ENCODE peak calls at places on chromosomes 12 and 14, in eight cellular contexts. I is posterior cingulate gyrus; D is heart left ventricle; J is Caki2; B is tibial artery; M is GM03348; P is memory B cell; X is stimulated activated CD4-positive, alpha-beta T cell treated with anti-CD3 and anti-CD28 coated beads, Interleukin-15, amount 100 ng/mL, for 24 hours. V is an unnamed sample.

GRCh38 chr12:108255203-108255602 is 83.9 kb downstream of the CMKLR1 start:
- DNase-seq in I (no peak), D (no peak), J (no peak), B (no peak), M (no peak), P (no peak), X (no peak), V (no peak)

GRCh38 chr14:97453991-97454390 is 656.8 kb downstream of the VRK1 start:
- DNase-seq in I (no peak), D (no peak), J (no peak), B (no peak), M (no peak), P (no peak), X (no peak), V (no peak)

GRCh38 chr12:28640519-28640918 is 450.3 kb downstream of the CCDC91 start:
- DNase-seq in I (no peak), D (no peak), J (no peak), B (no peak), M (no peak), P (no peak), X (no peak), V (no peak)

GRCh38 chr12:21117995-21118394 is 13.0 kb upstream of the SLCO1B1 start:
- DNase-seq in I (no peak), D (no peak), J (no peak), B (no peak), M (no peak), P (no peak), X (no peak), V (no peak)

GRCh38 chr12:101875112-101875961 is 2.0 kb upstream of the DRAM1 start:
- DNase-seq in I (no peak), D (no peak), J (peak), B (no peak), M (no peak), P (no peak), X (no peak), V (peak)

GRCh38 chr12:57110189-57111045 is 745 bp downstream of the STAT6 start:
- DNase-seq in I (no peak), D (peak), J (peak), B (peak), M (peak), P (peak), X (peak), V (peak)

GRCh38 chr14:106530423-106531107 is 1004.2 kb downstream of the TMEM121 start:
- DNase-seq in I (no peak), D (no peak), J (no peak), B (no peak), M (no peak), P (peak), X (peak), V (no peak)

GRCh38 chr12:47504775-47505446 is 200.9 kb downstream of the RPAP3 start:
- DNase-seq in I (peak), D (no peak), J (no peak), B (no peak), M (peak), P (no peak), X (no peak), V (peak)

GRCh38 chr12:68613209-68613904 is 2.7 kb downstream of the RAP1B start:
- DNase-seq in I (no peak), D (no peak), J (peak), B (no peak), M (no peak), P (no peak), X (peak), V (no peak)

GRCh38 chr12:70985850-70986249 is 65.3 kb upstream of the PTPRR start:
- DNase-seq in I (no peak), D (no peak), J (no peak), B (no peak), M (peak), P (no peak), X (no peak), V (peak)

GRCh38 chr12:40647651-40648050 is 44.6 kb upstream of the CNTN1 start:
- DNase-seq in I (no peak), D (no peak), J (no peak), B (no peak), M (no peak), P (no peak), X (no peak), V (no peak)

GRCh38 chr12:131616316-131617098 is 94.4 kb upstream of the SFSWAP start:
- DNase-seq in I (peak), D (no peak), J (no peak), B (no peak), M (no peak), P (no peak), X (no peak), V (no peak)

GRCh38 chr12:51383281-51383905 is 7.8 kb downstream of the GALNT6 start:
- DNase-seq in I (no peak), D (no peak), J (no peak), B (no peak), M (no peak), P (no peak), X (no peak), V (no peak)

GRCh38 chr14:66600416-66600815 is 92.5 kb downstream of the GPHN start:
- DNase-seq in I (no peak), D (no peak), J (no peak), B (no peak), M (no peak), P (no peak), X (no peak), V (peak)

GRCh38 chr14:57405562-57405961 is 15.2 kb downstream of the NAA30 start:
- DNase-seq in I (no peak), D (no peak), J (no peak), B (no peak), M (no peak), P (no peak), X (no peak), V (no peak)

GRCh38 chr12:124053855-124054254 is 80.8 kb downstream of the ZNF664 start:
- DNase-seq in I (no peak), D (peak), J (no peak), B (no peak), M (peak), P (no peak), X (no peak), V (peak)

GRCh38 chr12:110248096-110248447 is 33.0 kb upstream of the ATP2A2 start:
- DNase-seq in I (no peak), D (peak), J (no peak), B (no peak), M (no peak), P (no peak), X (no peak), V (no peak)

GRCh38 chr12:54017027-54017788 is 8.4 kb downstream of the HOXC8 start:
- DNase-seq in I (peak), D (no peak), J (peak), B (peak), M (no peak), P (no peak), X (no peak), V (no peak)

GRCh38 chr12:2963760-2964292 is 4.6 kb downstream of the TEAD4 start:
- DNase-seq in I (no peak), D (peak), J (no peak), B (no peak), M (no peak), P (no peak), X (no peak), V (no peak)

GRCh38 chr12:86774841-86775386 is 518.7 kb upstream of the MGAT4C start:
- DNase-seq in I (no peak), D (no peak), J (no peak), B (no peak), M (no peak), P (no peak), X (no peak), V (peak)

GRCh38 chr14:21385170-21385904 is 1.5 kb upstream of the SUPT16H start:
- DNase-seq in I (no peak), D (no peak), J (no peak), B (no peak), M (no peak), P (no peak), X (no peak), V (no peak)